ENCODE peak calls at places on chromosomes 12 and 14, in five cellular contexts. Z, H, F, O and N are unnamed samples.

GRCh38 chr12:13104403-13104802 is 936 bp upstream of the GSG1 start:
- DNase-seq in F (no peak), H (no peak), Z (no peak), O (no peak), N (no peak)

GRCh38 chr12:107267604-107268003 is 174.3 kb upstream of the CRY1 start:
- DNase-seq in Z (no peak), O (no peak), H (no peak), F (no peak), N (no peak)

GRCh38 chr12:530308-530707 is 70.6 kb downstream of the B4GALNT3 start:
- DNase-seq in Z (no peak), F (no peak), O (no peak), H (no peak), N (no peak)

GRCh38 chr12:106195638-106196037 is 52.2 kb downstream of the CKAP4 start:
- DNase-seq in O (no peak), F (no peak), H (no peak), Z (peak), N (no peak)

GRCh38 chr14:62691613-62692489 is 353.4 kb downstream of the KCNH5 start:
- DNase-seq in H (no peak), F (no peak), Z (no peak), O (no peak), N (no peak)

GRCh38 chr14:94601961-94602391 is 10.2 kb upstream of the SERPINA3 start:
- DNase-seq in O (no peak), Z (peak), H (no peak), F (no peak), N (no peak)

GRCh38 chr12:90250041-90250440 is 541.4 kb upstream of the ATP2B1 start:
- DNase-seq in O (no peak), F (no peak), Z (no peak), H (no peak), N (no peak)

GRCh38 chr14:35202195-35202594 is 79.8 kb downstream of the PRORP start:
- DNase-seq in H (no peak), O (no peak), Z (no peak), F (no peak), N (no peak)

GRCh38 chr14:31937730-31938346 is 139.3 kb upstream of the ARHGAP5 start:
- DNase-seq in F (no peak), Z (peak), H (peak), O (peak), N (no peak)

GRCh38 chr12:93186131-93186530 is 191.6 kb upstream of the NUDT4 start:
- DNase-seq in F (no peak), H (peak), O (no peak), Z (no peak), N (no peak)

GRCh38 chr12:49223590-49224369 is 34.9 kb upstream of the TUBA1A start:
- DNase-seq in H (no peak), O (no peak), Z (no peak), F (no peak), N (no peak)

GRCh38 chr14:67137744-67138371 is 51.4 kb upstream of the GARIN2 start:
- DNase-seq in F (no peak), Z (no peak), O (no peak), H (no peak), N (no peak)

GRCh38 chr14:95424533-95424932 is 91.9 kb downstream of the SYNE3 start:
- DNase-seq in F (no peak), Z (no peak), O (no peak), H (no peak), N (no peak)

GRCh38 chr14:24285351-24285750 is 14.0 kb upstream of the RABGGTA start:
- DNase-seq in H (no peak), F (no peak), Z (no peak), O (no peak), N (no peak)

GRCh38 chr12:1445807-1446206 is 148.6 kb downstream of the FBXL14 start:
- DNase-seq in H (no peak), F (no peak), Z (no peak), O (no peak), N (peak)

GRCh38 chr14:102579696-102580551 is 12.5 kb upstream of the RCOR1 start:
- DNase-seq in H (no peak), F (no peak), O (no peak), Z (no peak), N (no peak)

GRCh38 chr14:34496679-34497513 is 34.9 kb upstream of the SPTSSA start:
- DNase-seq in F (no peak), O (no peak), H (no peak), Z (peak), N (peak)

GRCh38 chr14:76175942-76176341 is 24.2 kb downstream of the GPATCH2L start:
- DNase-seq in O (no peak), F (no peak), H (no peak), Z (no peak), N (no peak)

GRCh38 chr14:74382231-74382630 is 34.0 kb downstream of the VRTN start:
- DNase-seq in H (no peak), O (no peak), F (no peak), Z (no peak), N (no peak)

GRCh38 chr14:75711796-75712211 is 50.8 kb downstream of the TTLL5 start:
- DNase-seq in F (no peak), O (no peak), Z (peak), H (peak), N (no peak)

GRCh38 chr14:68695871-68696665 is 96.8 kb downstream of the ZFP36L1 start:
- DNase-seq in O (no peak), H (no peak), F (no peak), Z (no peak), N (no peak)

GRCh38 chr14:60515696-60516284 is 6.8 kb downstream of the SIX6 start:
- DNase-seq in H (no peak), F (no peak), Z (no peak), O (no peak), N (no peak)

GRCh38 chr12:112961074-112961473 is 17.2 kb upstream of the OAS2 start:
- DNase-seq in O (no peak), H (peak), Z (no peak), F (no peak), N (no peak)

GRCh38 chr14:72780771-72781170 is 113.1 kb downstream of the DPF3 start:
- DNase-seq in H (no peak), O (no peak), Z (no peak), F (no peak), N (no peak)

GRCh38 chr14:46250113-46250703 is 401.4 kb downstream of the RPL10L start:
- DNase-seq in Z (no peak), F (no peak), H (no peak), O (no peak), N (no peak)